ENCODE peak calls at places on chromosomes 16 and 17, in four cellular contexts. L is cardiac fibroblast; F is activated T-cell treated with anti-CD3 and anti-CD28 coated beads, Interleukin-2, amount 50 U/mL, for 4 hours; C is EL. E is an unnamed sample.

GRCh38 chr16:4494746-4495490 is 18.7 kb downstream of the HMOX2 start:
- DNase-seq in C (peak), F (no peak), L (peak), E (no peak)

GRCh38 chr16:50692999-50693781 is at the start of gene NOD2:
- DNase-seq in L (peak), F (peak), C (no peak), E (no peak)

GRCh38 chr16:66274335-66275110 is 92.0 kb upstream of the CDH5 start:
- DNase-seq in F (no peak), L (peak), C (peak), E (no peak)

GRCh38 chr17:48077555-48077954 is 23.7 kb downstream of the CBX1 start:
- DNase-seq in L (no peak), C (no peak), F (no peak), E (no peak)

GRCh38 chr17:81457396-81457795 is 55.2 kb downstream of the ACTG1 start:
- DNase-seq in F (no peak), L (no peak), C (no peak), E (no peak)

GRCh38 chr16:76899767-76900166 is 291.2 kb upstream of the MON1B start:
- DNase-seq in C (no peak), F (no peak), L (no peak), E (no peak)

GRCh38 chr16:86029131-86029741 is 130.3 kb downstream of the IRF8 start:
- DNase-seq in F (no peak), L (peak), C (peak), E (no peak)

GRCh38 chr17:2138318-2138717 is 83.4 kb downstream of the HIC1 start:
- DNase-seq in C (peak), F (no peak), L (peak), E (no peak)

GRCh38 chr16:88406096-88407041 is 23.6 kb downstream of the ZNF469 start:
- DNase-seq in C (no peak), L (no peak), F (no peak), E (no peak)

GRCh38 chr17:41475421-41475820 is 5.5 kb downstream of the KRT35 start:
- DNase-seq in F (no peak), C (no peak), L (no peak), E (no peak)

GRCh38 chr16:27333549-27333948 is 19.8 kb downstream of the IL4R start:
- DNase-seq in F (no peak), C (no peak), L (no peak), E (no peak)

GRCh38 chr16:53816211-53816610 is 112.3 kb downstream of the FTO start:
- DNase-seq in F (no peak), L (no peak), C (peak), E (no peak)

GRCh38 chr17:76721463-76721862 is 4.9 kb downstream of the JMJD6 start:
- DNase-seq in L (no peak), C (no peak), F (no peak), E (no peak)

GRCh38 chr16:75292691-75293090 is 41.3 kb upstream of the BCAR1 start:
- DNase-seq in L (no peak), C (no peak), F (no peak), E (no peak)

GRCh38 chr16:60199154-60199553 is 1465.0 kb upstream of the GOT2 start:
- DNase-seq in F (no peak), L (no peak), C (no peak), E (no peak)

GRCh38 chr17:73324711-73325526 is 13.1 kb upstream of the CDC42EP4 start:
- DNase-seq in F (no peak), C (no peak), L (no peak), E (no peak)

GRCh38 chr16:19359556-19359955 is 58.1 kb upstream of the TMC5 start:
- DNase-seq in F (no peak), L (no peak), C (no peak), E (no peak)

GRCh38 chr16:7218936-7219335 is 113.7 kb upstream of the RBFOX1 start:
- DNase-seq in L (no peak), F (no peak), C (no peak), E (no peak)

GRCh38 chr16:58384437-58385055 is 7.7 kb upstream of the GINS3 start:
- DNase-seq in C (no peak), F (no peak), L (no peak), E (no peak)

GRCh38 chr17:47423406-47424295 is 99.9 kb downstream of the EFCAB13 start:
- DNase-seq in L (no peak), F (no peak), C (peak), E (no peak)

GRCh38 chr16:66569131-66569530 is 2.9 kb downstream of the CMTM1 start:
- DNase-seq in L (no peak), F (no peak), C (peak), E (no peak)

GRCh38 chr16:84607061-84607460 is 10.8 kb downstream of the COTL1 start:
- DNase-seq in L (no peak), C (no peak), F (no peak), E (no peak)

GRCh38 chr16:24776486-24777220 is 47.2 kb downstream of the TNRC6A start:
- DNase-seq in F (no peak), C (no peak), L (peak), E (no peak)

GRCh38 chr17:6439951-6440350 is 4.3 kb upstream of the PIMREG start:
- DNase-seq in F (no peak), C (no peak), L (no peak), E (no peak)

GRCh38 chr17:4448197-4448980 is 14.6 kb downstream of the SPNS3 start:
- DNase-seq in C (no peak), L (no peak), F (no peak), E (no peak)

GRCh38 chr16:28210979-28211505 is 723 bp downstream of the XPO6 start:
- DNase-seq in F (peak), L (peak), C (peak), E (peak)

GRCh38 chr17:62592305-62593099 is 35.0 kb upstream of the MRC2 start:
- DNase-seq in C (peak), L (no peak), F (no peak), E (no peak)

GRCh38 chr17:50350733-50351132 is 4.8 kb downstream of the XYLT2 start:
- DNase-seq in L (no peak), F (no peak), C (no peak), E (no peak)

GRCh38 chr17:57839571-57839923 is 10.3 kb downstream of the MRPS23 start:
- DNase-seq in F (no peak), C (no peak), L (no peak), E (no peak)

GRCh38 chr16:1746693-1747195 is 24.6 kb downstream of the NME3 start:
- DNase-seq in F (no peak), L (no peak), C (peak), E (no peak)

GRCh38 chr16:57728336-57729181 is 7.0 kb upstream of the KATNB1 start:
- DNase-seq in L (no peak), C (no peak), F (no peak), E (no peak)

E was measured in T-helper 9 cell.